ENCODE peak calls at places on chromosomes 12 and 14, in ten cellular contexts. One of them, this sample, is unnamed.

GRCh38 chr12:45762185-45763110 is 32.9 kb downstream of the ARID2 start:
- DNase-seq in tibial artery: no peak
- DNase-seq in activated T-cell treated with anti-CD3 and anti-CD28 coated beads, Interleukin-2, amount 50 U/mL, for 72 hours: no peak
- DNase-seq in A549: peak
- DNase-seq in suprapubic skin: no peak
- DNase-seq in NCI-H1092 treated with DMSO at 0.1 percent for 48 hours: peak
- DNase-seq in GM12878: no peak
- DNase-seq in BJ: peak
- DNase-seq in NCI-H2171: no peak
- DNase-seq in Caco-2: peak
- DNase-seq in this sample: no peak

GRCh38 chr12:101127521-101128219 is 82.4 kb downstream of the SLC5A8 start:
- DNase-seq in tibial artery: no peak
- DNase-seq in activated T-cell treated with anti-CD3 and anti-CD28 coated beads, Interleukin-2, amount 50 U/mL, for 72 hours: no peak
- DNase-seq in A549: no peak
- DNase-seq in suprapubic skin: no peak
- DNase-seq in NCI-H1092 treated with DMSO at 0.1 percent for 48 hours: no peak
- DNase-seq in GM12878: no peak
- DNase-seq in BJ: peak
- DNase-seq in NCI-H2171: no peak
- DNase-seq in Caco-2: no peak
- DNase-seq in this sample: no peak

GRCh38 chr14:99389171-99389826 is 91.4 kb downstream of the SETD3 start:
- DNase-seq in tibial artery: no peak
- DNase-seq in activated T-cell treated with anti-CD3 and anti-CD28 coated beads, Interleukin-2, amount 50 U/mL, for 72 hours: peak
- DNase-seq in A549: peak
- DNase-seq in suprapubic skin: no peak
- DNase-seq in NCI-H1092 treated with DMSO at 0.1 percent for 48 hours: peak
- DNase-seq in GM12878: no peak
- DNase-seq in BJ: no peak
- DNase-seq in NCI-H2171: no peak
- DNase-seq in Caco-2: no peak
- DNase-seq in this sample: no peak

GRCh38 chr14:67579636-67580035 is 20.4 kb downstream of the PIGH start:
- DNase-seq in tibial artery: peak
- DNase-seq in activated T-cell treated with anti-CD3 and anti-CD28 coated beads, Interleukin-2, amount 50 U/mL, for 72 hours: no peak
- DNase-seq in A549: no peak
- DNase-seq in suprapubic skin: no peak
- DNase-seq in NCI-H1092 treated with DMSO at 0.1 percent for 48 hours: no peak
- DNase-seq in GM12878: no peak
- DNase-seq in BJ: no peak
- DNase-seq in NCI-H2171: no peak
- DNase-seq in Caco-2: no peak
- DNase-seq in this sample: no peak

GRCh38 chr12:4211372-4211771 is 62.2 kb upstream of the CCND2 start:
- DNase-seq in tibial artery: no peak
- DNase-seq in activated T-cell treated with anti-CD3 and anti-CD28 coated beads, Interleukin-2, amount 50 U/mL, for 72 hours: no peak
- DNase-seq in A549: no peak
- DNase-seq in suprapubic skin: no peak
- DNase-seq in NCI-H1092 treated with DMSO at 0.1 percent for 48 hours: no peak
- DNase-seq in GM12878: no peak
- DNase-seq in BJ: no peak
- DNase-seq in NCI-H2171: no peak
- DNase-seq in Caco-2: no peak
- DNase-seq in this sample: no peak

GRCh38 chr12:89574736-89575208 is 48.9 kb upstream of the POC1B start:
- DNase-seq in tibial artery: no peak
- DNase-seq in activated T-cell treated with anti-CD3 and anti-CD28 coated beads, Interleukin-2, amount 50 U/mL, for 72 hours: no peak
- DNase-seq in A549: no peak
- DNase-seq in suprapubic skin: no peak
- DNase-seq in NCI-H1092 treated with DMSO at 0.1 percent for 48 hours: no peak
- DNase-seq in GM12878: no peak
- DNase-seq in BJ: peak
- DNase-seq in NCI-H2171: no peak
- DNase-seq in Caco-2: no peak
- DNase-seq in this sample: no peak

GRCh38 chr14:59585891-59586554 is 9.4 kb upstream of the CCDC175 start:
- DNase-seq in tibial artery: no peak
- DNase-seq in activated T-cell treated with anti-CD3 and anti-CD28 coated beads, Interleukin-2, amount 50 U/mL, for 72 hours: no peak
- DNase-seq in A549: no peak
- DNase-seq in suprapubic skin: no peak
- DNase-seq in NCI-H1092 treated with DMSO at 0.1 percent for 48 hours: no peak
- DNase-seq in GM12878: no peak
- DNase-seq in BJ: no peak
- DNase-seq in NCI-H2171: no peak
- DNase-seq in Caco-2: no peak
- DNase-seq in this sample: no peak

GRCh38 chr14:29078810-29079522 is 312.4 kb downstream of the FOXG1 start:
- DNase-seq in tibial artery: no peak
- DNase-seq in activated T-cell treated with anti-CD3 and anti-CD28 coated beads, Interleukin-2, amount 50 U/mL, for 72 hours: no peak
- DNase-seq in A549: no peak
- DNase-seq in suprapubic skin: no peak
- DNase-seq in NCI-H1092 treated with DMSO at 0.1 percent for 48 hours: no peak
- DNase-seq in GM12878: no peak
- DNase-seq in BJ: no peak
- DNase-seq in NCI-H2171: no peak
- DNase-seq in Caco-2: no peak
- DNase-seq in this sample: no peak

GRCh38 chr12:57483466-57483865 is 3.8 kb upstream of the ARHGAP9 start:
- DNase-seq in tibial artery: no peak
- DNase-seq in activated T-cell treated with anti-CD3 and anti-CD28 coated beads, Interleukin-2, amount 50 U/mL, for 72 hours: no peak
- DNase-seq in A549: no peak
- DNase-seq in suprapubic skin: no peak
- DNase-seq in NCI-H1092 treated with DMSO at 0.1 percent for 48 hours: no peak
- DNase-seq in GM12878: no peak
- DNase-seq in BJ: peak
- DNase-seq in NCI-H2171: no peak
- DNase-seq in Caco-2: no peak
- DNase-seq in this sample: no peak

GRCh38 chr14:64779472-64779871 is 75.2 kb downstream of the PLEKHG3 start:
- DNase-seq in tibial artery: no peak
- DNase-seq in activated T-cell treated with anti-CD3 and anti-CD28 coated beads, Interleukin-2, amount 50 U/mL, for 72 hours: no peak
- DNase-seq in A549: no peak
- DNase-seq in suprapubic skin: no peak
- DNase-seq in NCI-H1092 treated with DMSO at 0.1 percent for 48 hours: no peak
- DNase-seq in GM12878: no peak
- DNase-seq in BJ: no peak
- DNase-seq in NCI-H2171: no peak
- DNase-seq in Caco-2: no peak
- DNase-seq in this sample: no peak

GRCh38 chr12:2364566-2365165 is 311.9 kb downstream of the CACNA1C start:
- DNase-seq in tibial artery: no peak
- DNase-seq in activated T-cell treated with anti-CD3 and anti-CD28 coated beads, Interleukin-2, amount 50 U/mL, for 72 hours: no peak
- DNase-seq in A549: no peak
- DNase-seq in suprapubic skin: peak
- DNase-seq in NCI-H1092 treated with DMSO at 0.1 percent for 48 hours: no peak
- DNase-seq in GM12878: no peak
- DNase-seq in BJ: no peak
- DNase-seq in NCI-H2171: no peak
- DNase-seq in Caco-2: no peak
- DNase-seq in this sample: no peak

GRCh38 chr14:44895716-44896115 is 66.0 kb downstream of the KLHL28 start:
- DNase-seq in tibial artery: no peak
- DNase-seq in activated T-cell treated with anti-CD3 and anti-CD28 coated beads, Interleukin-2, amount 50 U/mL, for 72 hours: no peak
- DNase-seq in A549: no peak
- DNase-seq in suprapubic skin: no peak
- DNase-seq in NCI-H1092 treated with DMSO at 0.1 percent for 48 hours: no peak
- DNase-seq in GM12878: no peak
- DNase-seq in BJ: peak
- DNase-seq in NCI-H2171: no peak
- DNase-seq in Caco-2: no peak
- DNase-seq in this sample: no peak

GRCh38 chr14:87999282-87999681 is 5.7 kb upstream of the GPR65 start:
- DNase-seq in tibial artery: no peak
- DNase-seq in activated T-cell treated with anti-CD3 and anti-CD28 coated beads, Interleukin-2, amount 50 U/mL, for 72 hours: no peak
- DNase-seq in A549: no peak
- DNase-seq in suprapubic skin: no peak
- DNase-seq in NCI-H1092 treated with DMSO at 0.1 percent for 48 hours: no peak
- DNase-seq in GM12878: no peak
- DNase-seq in BJ: no peak
- DNase-seq in NCI-H2171: no peak
- DNase-seq in Caco-2: no peak
- DNase-seq in this sample: no peak

GRCh38 chr12:5000204-5000603 is 43.5 kb upstream of the KCNA5 start:
- DNase-seq in tibial artery: no peak
- DNase-seq in activated T-cell treated with anti-CD3 and anti-CD28 coated beads, Interleukin-2, amount 50 U/mL, for 72 hours: no peak
- DNase-seq in A549: no peak
- DNase-seq in suprapubic skin: no peak
- DNase-seq in NCI-H1092 treated with DMSO at 0.1 percent for 48 hours: peak
- DNase-seq in GM12878: no peak
- DNase-seq in BJ: no peak
- DNase-seq in NCI-H2171: no peak
- DNase-seq in Caco-2: peak
- DNase-seq in this sample: no peak

GRCh38 chr14:69038449-69039286 is 59.6 kb upstream of the ACTN1 start:
- DNase-seq in tibial artery: no peak
- DNase-seq in activated T-cell treated with anti-CD3 and anti-CD28 coated beads, Interleukin-2, amount 50 U/mL, for 72 hours: no peak
- DNase-seq in A549: peak
- DNase-seq in suprapubic skin: no peak
- DNase-seq in NCI-H1092 treated with DMSO at 0.1 percent for 48 hours: no peak
- DNase-seq in GM12878: no peak
- DNase-seq in BJ: peak
- DNase-seq in NCI-H2171: no peak
- DNase-seq in Caco-2: no peak
- DNase-seq in this sample: no peak

GRCh38 chr14:59213368-59214315 is 25.2 kb downstream of the DAAM1 start:
- DNase-seq in tibial artery: no peak
- DNase-seq in activated T-cell treated with anti-CD3 and anti-CD28 coated beads, Interleukin-2, amount 50 U/mL, for 72 hours: no peak
- DNase-seq in A549: no peak
- DNase-seq in suprapubic skin: no peak
- DNase-seq in NCI-H1092 treated with DMSO at 0.1 percent for 48 hours: peak
- DNase-seq in GM12878: no peak
- DNase-seq in BJ: no peak
- DNase-seq in NCI-H2171: peak
- DNase-seq in Caco-2: no peak
- DNase-seq in this sample: no peak

GRCh38 chr14:50335389-50335788 is 23.3 kb downstream of the DMAC2L start:
- DNase-seq in tibial artery: peak
- DNase-seq in activated T-cell treated with anti-CD3 and anti-CD28 coated beads, Interleukin-2, amount 50 U/mL, for 72 hours: no peak
- DNase-seq in A549: no peak
- DNase-seq in suprapubic skin: no peak
- DNase-seq in NCI-H1092 treated with DMSO at 0.1 percent for 48 hours: peak
- DNase-seq in GM12878: no peak
- DNase-seq in BJ: no peak
- DNase-seq in NCI-H2171: peak
- DNase-seq in Caco-2: peak
- DNase-seq in this sample: no peak

GRCh38 chr14:57009585-57010515 is 199.6 kb upstream of the OTX2 start:
- DNase-seq in tibial artery: no peak
- DNase-seq in activated T-cell treated with anti-CD3 and anti-CD28 coated beads, Interleukin-2, amount 50 U/mL, for 72 hours: no peak
- DNase-seq in A549: no peak
- DNase-seq in suprapubic skin: no peak
- DNase-seq in NCI-H1092 treated with DMSO at 0.1 percent for 48 hours: no peak
- DNase-seq in GM12878: no peak
- DNase-seq in BJ: no peak
- DNase-seq in NCI-H2171: peak
- DNase-seq in Caco-2: no peak
- DNase-seq in this sample: no peak

GRCh38 chr12:53696285-53696654 is 20.4 kb upstream of the ATP5MC2 start:
- DNase-seq in tibial artery: no peak
- DNase-seq in activated T-cell treated with anti-CD3 and anti-CD28 coated beads, Interleukin-2, amount 50 U/mL, for 72 hours: no peak
- DNase-seq in A549: peak
- DNase-seq in suprapubic skin: no peak
- DNase-seq in NCI-H1092 treated with DMSO at 0.1 percent for 48 hours: peak
- DNase-seq in GM12878: peak
- DNase-seq in BJ: no peak
- DNase-seq in NCI-H2171: peak
- DNase-seq in Caco-2: peak
- DNase-seq in this sample: no peak

GRCh38 chr14:75476274-75476995 is 45.8 kb upstream of the BATF start:
- DNase-seq in tibial artery: peak
- DNase-seq in activated T-cell treated with anti-CD3 and anti-CD28 coated beads, Interleukin-2, amount 50 U/mL, for 72 hours: no peak
- DNase-seq in A549: no peak
- DNase-seq in suprapubic skin: no peak
- DNase-seq in NCI-H1092 treated with DMSO at 0.1 percent for 48 hours: peak
- DNase-seq in GM12878: no peak
- DNase-seq in BJ: no peak
- DNase-seq in NCI-H2171: peak
- DNase-seq in Caco-2: peak
- DNase-seq in this sample: no peak

GRCh38 chr12:52191841-52192791 is at the start of gene KRT80:
- DNase-seq in tibial artery: peak
- DNase-seq in activated T-cell treated with anti-CD3 and anti-CD28 coated beads, Interleukin-2, amount 50 U/mL, for 72 hours: peak
- DNase-seq in A549: peak
- DNase-seq in suprapubic skin: peak
- DNase-seq in NCI-H1092 treated with DMSO at 0.1 percent for 48 hours: peak
- DNase-seq in GM12878: no peak
- DNase-seq in BJ: peak
- DNase-seq in NCI-H2171: peak
- DNase-seq in Caco-2: no peak
- DNase-seq in this sample: no peak

GRCh38 chr14:91744068-91744480 is 12.2 kb upstream of the CATSPERB start:
- DNase-seq in tibial artery: no peak
- DNase-seq in activated T-cell treated with anti-CD3 and anti-CD28 coated beads, Interleukin-2, amount 50 U/mL, for 72 hours: peak
- DNase-seq in A549: no peak
- DNase-seq in suprapubic skin: no peak
- DNase-seq in NCI-H1092 treated with DMSO at 0.1 percent for 48 hours: no peak
- DNase-seq in GM12878: no peak
- DNase-seq in BJ: no peak
- DNase-seq in NCI-H2171: no peak
- DNase-seq in Caco-2: no peak
- DNase-seq in this sample: no peak

GRCh38 chr12:63264629-63265028 is 113.6 kb upstream of the AVPR1A start:
- DNase-seq in tibial artery: no peak
- DNase-seq in activated T-cell treated with anti-CD3 and anti-CD28 coated beads, Interleukin-2, amount 50 U/mL, for 72 hours: no peak
- DNase-seq in A549: no peak
- DNase-seq in suprapubic skin: no peak
- DNase-seq in NCI-H1092 treated with DMSO at 0.1 percent for 48 hours: no peak
- DNase-seq in GM12878: no peak
- DNase-seq in BJ: no peak
- DNase-seq in NCI-H2171: no peak
- DNase-seq in Caco-2: no peak
- DNase-seq in this sample: no peak

GRCh38 chr14:59352951-59353350 is 112.2 kb downstream of the GPR135 start:
- DNase-seq in tibial artery: no peak
- DNase-seq in activated T-cell treated with anti-CD3 and anti-CD28 coated beads, Interleukin-2, amount 50 U/mL, for 72 hours: no peak
- DNase-seq in A549: no peak
- DNase-seq in suprapubic skin: no peak
- DNase-seq in NCI-H1092 treated with DMSO at 0.1 percent for 48 hours: no peak
- DNase-seq in GM12878: no peak
- DNase-seq in BJ: no peak
- DNase-seq in NCI-H2171: no peak
- DNase-seq in Caco-2: no peak
- DNase-seq in this sample: no peak

GRCh38 chr12:77433799-77434198 is 368.4 kb upstream of the E2F7 start:
- DNase-seq in tibial artery: no peak
- DNase-seq in activated T-cell treated with anti-CD3 and anti-CD28 coated beads, Interleukin-2, amount 50 U/mL, for 72 hours: no peak
- DNase-seq in A549: no peak
- DNase-seq in suprapubic skin: no peak
- DNase-seq in NCI-H1092 treated with DMSO at 0.1 percent for 48 hours: no peak
- DNase-seq in GM12878: no peak
- DNase-seq in BJ: peak
- DNase-seq in NCI-H2171: no peak
- DNase-seq in Caco-2: no peak
- DNase-seq in this sample: no peak

GRCh38 chr12:25197608-25198007 is 2.6 kb downstream of the ETFRF1 start:
- DNase-seq in tibial artery: no peak
- DNase-seq in activated T-cell treated with anti-CD3 and anti-CD28 coated beads, Interleukin-2, amount 50 U/mL, for 72 hours: no peak
- DNase-seq in A549: no peak
- DNase-seq in suprapubic skin: no peak
- DNase-seq in NCI-H1092 treated with DMSO at 0.1 percent for 48 hours: no peak
- DNase-seq in GM12878: no peak
- DNase-seq in BJ: no peak
- DNase-seq in NCI-H2171: no peak
- DNase-seq in Caco-2: no peak
- DNase-seq in this sample: no peak

GRCh38 chr12:27711312-27711682 is 665 bp downstream of the MRPS35 start:
- DNase-seq in tibial artery: no peak
- DNase-seq in activated T-cell treated with anti-CD3 and anti-CD28 coated beads, Interleukin-2, amount 50 U/mL, for 72 hours: peak
- DNase-seq in A549: no peak
- DNase-seq in suprapubic skin: no peak
- DNase-seq in NCI-H1092 treated with DMSO at 0.1 percent for 48 hours: peak
- DNase-seq in GM12878: no peak
- DNase-seq in BJ: no peak
- DNase-seq in NCI-H2171: peak
- DNase-seq in Caco-2: no peak
- DNase-seq in this sample: peak

GRCh38 chr12:46627686-46628085 is 198.1 kb downstream of the SLC38A4 start:
- DNase-seq in tibial artery: no peak
- DNase-seq in activated T-cell treated with anti-CD3 and anti-CD28 coated beads, Interleukin-2, amount 50 U/mL, for 72 hours: no peak
- DNase-seq in A549: no peak
- DNase-seq in suprapubic skin: no peak
- DNase-seq in NCI-H1092 treated with DMSO at 0.1 percent for 48 hours: no peak
- DNase-seq in GM12878: no peak
- DNase-seq in BJ: no peak
- DNase-seq in NCI-H2171: no peak
- DNase-seq in Caco-2: no peak
- DNase-seq in this sample: no peak

This sample was measured in activated T-helper 2 cell treated with anti-CD3 and anti-CD28 coated beads, Interferon-gamma antibody, Interleukin-2, Interleukin-4, amounts not matched to agents 10 μg/mL and 5 μg/mL and 100 μg/mL, durations not matched to agents 14 hours and 24 hours and 36 hours.